ENCODE peak calls at places on chromosome 16, in five cellular contexts. W is thoracic aorta, C is mucosa of descending colon, V is A673, O is brain microvascular endothelial cell. K is an unnamed sample.

GRCh38 chr16:66924527-66925321 is 611 bp downstream of the RRAD start:
- DNase-seq in W (no peak), C (peak), V (no peak), O (no peak), K (no peak)

GRCh38 chr16:86609115-86609514 is 30.8 kb downstream of the FOXL1 start:
- DNase-seq in W (no peak), C (no peak), V (peak), O (peak), K (peak)

GRCh38 chr16:75287708-75288107 is 36.3 kb upstream of the BCAR1 start:
- DNase-seq in W (no peak), C (peak), V (no peak), O (no peak), K (no peak)

GRCh38 chr16:85383836-85384825 is 229.0 kb upstream of the GSE1 start:
- DNase-seq in W (no peak), C (no peak), V (no peak), O (no peak), K (peak)

GRCh38 chr16:76071690-76072089 is 205.5 kb upstream of the CNTNAP4 start:
- DNase-seq in W (no peak), C (no peak), V (no peak), O (no peak), K (no peak)

GRCh38 chr16:88060524-88061219 is 109.4 kb downstream of the BANP start:
- DNase-seq in W (no peak), C (no peak), V (no peak), O (no peak), K (no peak)

GRCh38 chr16:73616186-73616585 is 568.3 kb upstream of the ZFHX3 start:
- DNase-seq in W (no peak), C (no peak), V (no peak), O (no peak), K (no peak)

GRCh38 chr16:57999366-57999970 is 1.0 kb downstream of the ZNF319 start:
- DNase-seq in W (no peak), C (no peak), V (peak), O (no peak), K (no peak)

GRCh38 chr16:47925811-47926460 is 229.9 kb downstream of the ABCC12 start:
- DNase-seq in W (no peak), C (no peak), V (no peak), O (no peak), K (peak)

GRCh38 chr16:61791465-61791864 is 244.8 kb downstream of the CDH8 start:
- DNase-seq in W (no peak), C (no peak), V (no peak), O (peak), K (no peak)

GRCh38 chr16:89006036-89006752 is 29.2 kb upstream of the CBFA2T3 start:
- DNase-seq in W (no peak), C (no peak), V (no peak), O (no peak), K (no peak)

GRCh38 chr16:89383095-89384003 is 107.0 kb downstream of the ANKRD11 start:
- DNase-seq in W (no peak), C (peak), V (no peak), O (peak), K (peak)

GRCh38 chr16:47067203-47067602 is 76.5 kb downstream of the NETO2 start:
- DNase-seq in W (no peak), C (no peak), V (no peak), O (no peak), K (no peak)

GRCh38 chr16:23694707-23695373 is 16.2 kb downstream of the PLK1 start:
- DNase-seq in W (no peak), C (no peak), V (no peak), O (peak), K (peak)

GRCh38 chr16:68356919-68357286 is 46.1 kb downstream of the PRMT7 start:
- DNase-seq in W (no peak), C (no peak), V (no peak), O (no peak), K (no peak)

GRCh38 chr16:9966569-9967157 is 215.6 kb downstream of the GRIN2A start:
- DNase-seq in W (no peak), C (no peak), V (peak), O (peak), K (no peak)

GRCh38 chr16:72216767-72217166 is 44.8 kb upstream of the PMFBP1 start:
- DNase-seq in W (no peak), C (no peak), V (no peak), O (no peak), K (no peak)

GRCh38 chr16:88382491-88383400 is at the start of gene ZNF469:
- DNase-seq in W (no peak), C (no peak), V (no peak), O (no peak), K (peak)

GRCh38 chr16:65002265-65002664 is 119.6 kb downstream of the CDH11 start:
- DNase-seq in W (no peak), C (no peak), V (peak), O (peak), K (peak)

GRCh38 chr16:88340755-88341150 is 42.0 kb upstream of the ZNF469 start:
- DNase-seq in W (no peak), C (no peak), V (no peak), O (no peak), K (no peak)

GRCh38 chr16:67968440-67969285 is at the start of gene SLC12A4:
- DNase-seq in W (peak), C (peak), V (peak), O (peak), K (peak)

GRCh38 chr16:87337247-87337646 is 20.1 kb upstream of the C16orf95 start:
- DNase-seq in W (no peak), C (no peak), V (no peak), O (no peak), K (no peak)

GRCh38 chr16:17836868-17837602 is 366.3 kb upstream of the XYLT1 start:
- DNase-seq in W (no peak), C (no peak), V (peak), O (peak), K (peak)

GRCh38 chr16:51888534-51888933 is 658.4 kb downstream of the TOX3 start:
- DNase-seq in W (no peak), C (no peak), V (no peak), O (no peak), K (peak)

DNA sequence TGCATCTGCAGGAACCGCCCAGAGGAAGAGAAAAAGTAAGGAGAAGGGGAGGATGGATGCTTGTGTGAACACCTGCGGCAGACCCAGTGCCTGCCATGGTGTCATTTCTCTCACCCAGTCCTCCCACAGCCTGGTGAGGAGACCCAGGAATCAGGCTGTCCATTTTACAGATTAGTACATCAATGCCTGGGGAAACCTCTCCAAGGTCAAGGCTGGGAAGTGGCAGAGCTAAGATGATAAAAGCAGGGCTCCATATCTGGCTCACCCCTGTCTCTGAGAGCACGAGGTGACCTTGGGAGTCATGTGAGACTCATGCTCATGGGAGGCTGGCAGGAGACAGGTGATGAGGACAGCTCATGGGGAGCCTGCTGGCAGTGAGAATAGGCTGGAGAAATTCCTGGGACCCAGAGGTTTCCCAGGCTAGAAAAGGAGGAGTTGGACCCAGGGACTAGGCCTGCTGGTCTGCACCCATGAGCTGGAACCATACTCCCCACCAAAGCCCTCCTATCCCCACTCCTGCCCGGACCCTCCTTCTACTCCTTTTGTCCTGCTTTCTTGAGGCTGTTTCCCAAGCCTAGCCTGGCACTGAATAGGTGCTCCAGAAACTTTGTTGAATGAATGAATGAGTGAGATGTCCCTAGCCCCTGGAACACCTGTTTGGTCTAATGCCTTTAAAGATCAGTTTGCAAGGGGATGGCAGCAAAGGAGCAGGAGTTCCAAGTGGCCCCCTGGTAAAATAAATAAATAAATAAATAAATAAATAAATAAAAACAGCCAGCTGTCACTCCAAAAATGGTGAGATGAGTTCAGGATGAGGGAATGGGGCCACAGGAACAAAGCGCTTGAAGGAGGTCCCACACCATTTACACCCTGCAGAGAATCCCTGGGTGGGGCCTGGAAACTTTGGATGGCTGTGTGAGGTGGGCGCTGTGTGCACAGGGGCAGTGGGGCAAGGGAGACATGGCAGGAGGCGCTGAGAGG is 1.6 kb downstream of the ZNF629 start:
- DNase-seq in W (no peak), C (no peak), V (no peak), O (no peak), K (no peak)
- H3K4me3 ChIP-seq in W (peak), C (no peak), V (peak), O (peak), K (peak)

DNA sequence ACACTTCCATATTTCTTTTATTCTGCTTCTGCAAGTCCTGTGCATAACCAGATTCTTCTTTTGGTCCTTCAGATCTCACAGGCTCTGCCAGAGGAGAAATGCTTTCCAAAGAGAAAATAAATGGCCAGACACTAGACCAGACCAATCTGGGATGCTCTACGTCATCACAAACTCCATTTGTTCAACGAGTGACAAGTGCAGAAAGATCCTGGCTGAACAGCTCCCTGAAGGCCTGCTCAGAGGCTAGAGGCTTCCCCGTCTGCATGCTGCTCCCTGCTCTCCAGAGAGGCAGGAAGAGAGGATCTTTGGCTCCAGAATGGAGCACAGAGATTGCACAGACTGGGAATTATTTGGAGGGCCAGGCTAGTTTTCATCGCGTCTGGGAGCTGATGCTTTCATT is 232.7 kb downstream of the MAF start:
- DNase-seq in W (no peak), C (no peak), V (no peak), O (no peak), K (no peak)
- TF ChIP-seq CTCF in W (no peak), C (no peak), V (no peak), O (no peak), K (no peak)

GRCh38 chr16:81473066-81473488 is 28.5 kb downstream of the CMIP start:
- DNase-seq in W (no peak), C (no peak), V (no peak), O (peak), K (no peak)
- H3K4me3 ChIP-seq in W (no peak), C (no peak), V (no peak), O (no peak), K (no peak)

DNA sequence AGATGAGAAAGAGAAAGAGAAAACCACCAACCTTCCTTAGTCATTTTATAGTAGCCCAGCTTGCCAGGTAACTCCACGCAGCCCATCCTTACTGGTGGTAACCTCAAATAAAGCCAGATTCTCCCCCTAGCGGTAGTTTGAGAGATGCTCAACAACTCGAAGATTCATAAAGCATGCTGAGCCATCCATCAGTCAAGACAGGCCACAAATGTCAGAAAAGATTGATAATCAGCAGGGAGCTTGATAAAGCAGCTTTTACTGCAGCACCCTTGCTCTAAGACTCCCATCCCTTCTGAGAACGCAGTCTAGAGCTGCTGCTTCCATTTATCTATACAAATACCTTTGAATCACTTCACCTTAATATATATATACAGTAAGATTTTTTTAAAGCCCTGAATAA is 451.5 kb upstream of the HSBP1 start:
- DNase-seq in W (no peak), C (peak), V (peak), O (peak), K (peak)
- TF ChIP-seq CTCF in W (peak), C (peak), V (peak), O (peak), K (peak)

DNA sequence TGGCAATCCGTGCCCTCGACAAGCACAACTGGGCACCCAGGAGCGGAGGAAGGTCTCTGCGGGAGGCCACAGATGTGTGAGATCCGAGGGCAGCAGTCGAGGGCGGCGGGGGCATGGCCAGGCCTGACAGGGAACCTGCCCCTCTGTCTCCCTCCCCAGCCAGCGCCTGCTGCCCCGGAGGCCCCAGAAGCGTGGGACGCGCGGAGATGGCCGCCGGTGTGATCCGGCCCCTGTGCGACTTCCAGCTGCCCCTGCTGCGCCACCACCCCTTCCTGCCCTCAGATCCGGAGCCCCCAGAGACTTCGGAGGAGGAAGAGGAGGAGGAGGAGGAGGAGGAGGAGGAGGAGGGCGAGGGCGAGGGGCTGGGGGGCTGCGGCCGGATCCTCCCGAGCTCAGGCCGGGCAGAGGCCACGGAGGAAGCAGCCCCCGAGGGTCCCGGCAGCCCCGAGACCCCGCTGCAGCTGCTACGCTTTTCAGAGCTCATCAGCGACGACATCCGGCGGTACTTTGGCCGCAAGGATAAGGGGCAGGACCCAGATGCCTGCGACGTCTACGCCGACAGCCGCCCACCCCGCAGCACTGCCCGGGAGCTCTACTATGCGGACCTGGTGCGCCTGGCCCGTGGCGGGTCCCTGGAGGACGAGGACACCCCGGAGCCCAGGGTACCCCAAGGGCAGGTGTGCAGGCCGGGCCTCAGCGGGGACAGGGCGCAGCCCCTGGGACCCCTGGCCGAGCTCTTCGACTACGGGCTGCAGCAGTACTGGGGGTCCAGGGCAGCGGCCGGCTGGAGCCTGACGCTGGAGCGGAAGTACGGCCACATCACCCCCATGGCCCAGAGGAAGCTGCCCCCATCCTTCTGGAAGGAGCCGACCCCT is 1.7 kb downstream of the PERCC1 start:
- DNase-seq in W (no peak), C (no peak), V (no peak), O (no peak), K (no peak)
- H3K4me3 ChIP-seq in W (no peak), C (no peak), V (no peak), O (no peak), K (no peak)

GRCh38 chr16:8863594-8864424 is 5.0 kb downstream of the CARHSP1 start:
- DNase-seq in W (no peak), C (peak), V (no peak), O (no peak), K (no peak)
- TF ChIP-seq CTCF in W (no peak), C (no peak), V (no peak), O (no peak), K (no peak)

DNA sequence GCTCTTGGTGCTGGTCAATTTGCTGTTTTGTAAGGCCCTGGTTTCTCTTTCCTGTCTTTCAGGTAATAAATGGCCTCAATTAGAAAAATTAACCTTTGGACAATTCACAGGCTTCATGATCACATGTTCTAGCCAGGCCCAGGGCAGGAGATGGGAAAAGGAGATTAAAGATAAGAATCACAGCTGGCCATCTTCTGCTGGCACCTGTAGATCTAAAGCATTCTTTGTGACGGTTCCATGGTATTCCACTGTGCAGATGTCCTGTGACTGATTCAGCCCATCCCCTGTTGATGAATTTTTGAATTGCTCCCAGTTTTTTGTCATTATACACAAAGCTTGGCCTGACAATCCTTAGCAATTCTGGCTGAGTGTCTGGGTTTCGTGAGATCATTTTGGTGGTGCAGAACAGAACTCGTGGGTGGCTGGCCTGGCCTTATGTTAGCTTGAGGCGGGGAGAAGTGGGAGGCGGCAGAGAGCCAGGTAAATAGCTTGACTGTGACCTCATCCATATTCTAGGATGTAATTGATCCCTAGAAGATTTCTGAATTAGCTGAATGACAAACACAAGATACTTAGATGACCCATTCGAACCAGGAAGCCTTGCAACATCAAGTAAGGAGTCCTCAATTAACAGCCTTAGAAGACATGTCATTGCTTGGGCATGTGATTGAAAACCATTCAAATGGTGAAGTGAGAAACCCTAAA is 14.1 kb downstream of the TMC5 start:
- DNase-seq in W (no peak), C (no peak), V (no peak), O (no peak), K (no peak)
- H3K4me3 ChIP-seq in W (no peak), C (no peak), V (no peak), O (no peak), K (no peak)

GRCh38 chr16:12253731-12254130 is 277.2 kb downstream of the SNX29 start:
- DNase-seq in W (no peak), C (no peak), V (no peak), O (no peak), K (no peak)
- TF ChIP-seq CTCF in W (no peak), C (no peak), V (no peak), O (no peak), K (no peak)

DNA sequence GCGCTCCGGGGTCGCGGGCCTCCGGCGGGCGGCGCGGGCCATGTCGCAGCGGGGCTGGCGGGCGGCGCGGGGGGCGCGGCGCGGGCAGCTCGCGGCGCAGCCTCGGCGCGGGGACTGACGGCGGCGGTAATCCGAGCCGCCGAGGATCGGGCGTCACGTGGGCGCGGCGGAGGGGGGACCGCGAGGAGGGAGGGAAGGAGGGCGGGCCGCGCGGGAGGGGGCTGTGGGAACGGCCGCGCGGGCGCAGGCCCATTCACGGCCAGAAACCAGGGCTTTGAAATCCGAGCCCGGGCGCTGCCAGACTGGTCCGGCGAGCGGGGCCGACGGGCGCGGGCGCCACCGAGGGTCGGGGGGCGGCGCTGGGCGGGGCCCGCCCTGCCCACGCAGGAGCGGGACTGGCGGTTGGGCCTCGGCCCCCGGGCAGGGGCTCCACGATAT is at the start of gene MTSS2:
- DNase-seq in W (peak), C (peak), V (peak), O (peak), K (peak)
- H3K4me3 ChIP-seq in W (peak), C (peak), V (peak), O (peak), K (peak)

GRCh38 chr16:5502467-5502869 is 404.9 kb upstream of the EEF2KMT start:
- DNase-seq in W (no peak), C (peak), V (peak), O (no peak), K (peak)
- TF ChIP-seq CTCF in W (no peak), C (no peak), V (peak), O (no peak), K (peak)

K was measured in foreskin fibroblast.